ENCODE peak calls at places on chromosomes 4 and X, in four cellular contexts. D is colonic mucosa, F is astrocyte of the spinal cord, K is AG10803. I is an unnamed sample.

GRCh38 chrX:11329016-11329415 is 35.8 kb downstream of the AMELX start:
- DNase-seq in D (no peak), F (no peak), K (no peak), I (peak; percentile 64)

GRCh38 chr4:187059031-187059430 is 335.4 kb upstream of the FAT1 start:
- DNase-seq in D (no peak), F (no peak), K (no peak), I (no peak)

GRCh38 chr4:185771696-185772390 is 40.2 kb downstream of the SORBS2 start:
- DNase-seq in D (no peak), F (no peak), K (peak; percentile 47), I (peak; percentile 40)

GRCh38 chrX:1528884-1529203 is 8.1 kb downstream of the P2RY8 start:
- DNase-seq in D (no peak), F (no peak), K (no peak), I (no peak)

GRCh38 chr4:124610214-124610613 is 102.3 kb downstream of the ANKRD50 start:
- DNase-seq in D (no peak), F (no peak), K (no peak), I (peak; percentile 93)

GRCh38 chrX:10450229-10450958 is 170.0 kb downstream of the MID1 start:
- DNase-seq in D (no peak), F (peak; percentile 75), K (peak; percentile 87), I (peak; percentile 40)

GRCh38 chr4:183438458-183439113 is 5.8 kb upstream of the CDKN2AIP start:
- DNase-seq in D (peak; percentile 68), F (peak; percentile 89), K (peak; percentile 16), I (peak; percentile 99)

GRCh38 chr4:108540536-108540935 is 79.8 kb upstream of the RPL34 start:
- DNase-seq in D (no peak), F (no peak), K (no peak), I (peak; percentile 16)

GRCh38 chr4:39410415-39410814 is 3.7 kb downstream of the KLB start:
- DNase-seq in D (no peak), F (no peak), K (peak; percentile 2), I (no peak)

GRCh38 chr4:52187603-52188002 is 136.5 kb downstream of the SPATA18 start:
- DNase-seq in D (no peak), F (no peak), K (no peak), I (no peak)

GRCh38 chr4:166165829-166166420 is 292.9 kb downstream of the TLL1 start:
- DNase-seq in D (peak; percentile 18), F (peak; percentile 84), K (peak; percentile 67), I (peak; percentile 79)

GRCh38 chrX:136872091-136872700 is 8.3 kb downstream of the RBMX start:
- DNase-seq in D (no peak), F (no peak), K (no peak), I (no peak)

GRCh38 chr4:87060957-87061356 is 126.1 kb downstream of the AFF1 start:
- DNase-seq in D (no peak), F (peak; percentile 91), K (peak; percentile 64), I (peak; percentile 70)

GRCh38 chr4:6349896-6350295 is 80.2 kb downstream of the WFS1 start:
- DNase-seq in D (no peak), F (peak; percentile 4), K (no peak), I (no peak)

GRCh38 chr4:136025540-136025939 is 1506.8 kb downstream of the PCDH18 start:
- DNase-seq in D (no peak), F (no peak), K (no peak), I (no peak)

GRCh38 chrX:149151805-149152757 is 353.0 kb downstream of the IDS start:
- DNase-seq in D (no peak), F (peak; percentile 63), K (peak; percentile 76), I (peak; percentile 92)

GRCh38 chrX:72021975-72022374 is 109.7 kb downstream of the RTL5 start:
- DNase-seq in D (no peak), F (no peak), K (no peak), I (no peak)

GRCh38 chr4:33837043-33837442 is 2407.3 kb downstream of the ARAP2 start:
- DNase-seq in D (no peak), F (peak; percentile 83), K (peak; percentile 83), I (peak; percentile 23)

GRCh38 chr4:1241936-1242505 is 6.9 kb downstream of the CTBP1 start:
- DNase-seq in D (no peak), F (no peak), K (no peak), I (no peak)

GRCh38 chr4:100738388-100739165 is 220.8 kb upstream of the EMCN start:
- DNase-seq in D (peak; percentile 38), F (peak; percentile 92), K (peak; percentile 68), I (peak; percentile 97)

GRCh38 chrX:51866156-51866555 is 27.3 kb upstream of the MAGED1 start:
- DNase-seq in D (no peak), F (peak; percentile 14), K (peak; percentile 9), I (no peak)

GRCh38 chr4:159757471-159757870 is 654.6 kb downstream of the RAPGEF2 start:
- DNase-seq in D (no peak), F (no peak), K (no peak), I (no peak)

GRCh38 chrX:39431893-39432292 is 630.6 kb downstream of the MID1IP1 start:
- DNase-seq in D (no peak), F (no peak), K (no peak), I (no peak)

GRCh38 chr4:25590171-25590570 is 65.5 kb upstream of the SLC34A2 start:
- DNase-seq in D (no peak), F (no peak), K (no peak), I (peak; percentile 17)

GRCh38 chr4:66911898-66912297 is 633.4 kb downstream of the CENPC start:
- DNase-seq in D (no peak), F (peak; percentile 87), K (no peak), I (peak; percentile 55)

GRCh38 chr4:131304686-131305085 is 1844.4 kb upstream of the PCDH10 start:
- DNase-seq in D (no peak), F (no peak), K (no peak), I (peak; percentile 35)

GRCh38 chrX:105017641-105018040 is 202.9 kb downstream of the TEX13A start:
- DNase-seq in D (no peak), F (no peak), K (no peak), I (peak; percentile 66)

GRCh38 chrX:49163555-49164419 is 1.2 kb downstream of the MAGIX start:
- DNase-seq in D (peak; percentile 92), F (peak; percentile 76), K (peak; percentile 75), I (peak; percentile 78)

DNA sequence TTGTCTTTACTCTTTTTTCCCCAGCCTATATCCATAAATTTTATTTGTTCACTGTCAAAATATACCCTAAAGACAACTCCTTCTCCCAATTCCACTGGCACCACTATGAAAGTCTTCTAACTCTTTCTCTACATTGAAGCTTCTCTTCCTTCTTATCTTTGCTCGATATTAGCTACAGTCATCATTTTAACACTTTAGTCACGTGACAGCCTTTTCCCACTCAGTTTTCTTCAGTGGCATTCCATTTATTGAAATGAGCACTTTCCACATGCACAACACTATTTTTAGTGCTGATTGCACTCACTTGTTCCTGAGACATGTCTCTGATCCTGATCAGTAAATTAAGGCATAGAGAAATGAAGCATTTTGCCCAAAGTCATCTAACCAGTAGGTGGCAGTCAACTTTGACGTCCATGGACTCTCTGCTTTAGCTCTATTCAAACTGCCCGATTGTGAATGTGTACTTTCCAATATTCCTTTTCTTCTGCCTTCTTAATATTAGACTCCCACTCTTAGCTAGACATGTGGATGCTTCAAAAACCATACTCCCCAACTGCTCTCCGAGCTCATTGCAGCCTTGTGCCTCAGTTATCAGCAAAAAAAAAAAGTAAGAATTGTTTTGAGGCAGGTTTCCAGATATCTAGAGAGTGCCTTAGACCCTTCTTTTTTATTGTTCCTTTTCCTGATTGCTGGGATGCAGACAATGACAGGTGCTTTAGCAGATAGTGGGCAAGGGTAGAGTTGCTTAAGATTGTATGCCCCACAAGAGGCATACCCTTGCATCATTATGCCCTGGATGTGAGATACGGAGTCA is 394.4 kb upstream of the ADGRL3 start:
- DNase-seq in D (no peak), F (peak; percentile 48), K (peak; percentile 0), I (peak; percentile 57)
- TF ChIP-seq CTCF in D (peak; percentile 39), F (peak; percentile 74), K (peak; percentile 34), I (peak; percentile 79)

GRCh38 chrX:134542485-134542884 is 82.5 kb downstream of the HPRT1 start:
- DNase-seq in D (no peak), F (peak; percentile 71), K (peak; percentile 83), I (peak; percentile 76)

GRCh38 chrX:134544614-134545255 is 84.8 kb downstream of the HPRT1 start:
- DNase-seq in D (no peak), F (no peak), K (no peak), I (no peak)

GRCh38 chrX:134545524-134545923 is 85.6 kb downstream of the HPRT1 start:
- DNase-seq in D (no peak), F (no peak), K (peak; percentile 35), I (no peak)

GRCh38 chrX:134544189-134544588 is 84.2 kb downstream of the HPRT1 start:
- DNase-seq in D (no peak), F (no peak), K (peak; percentile 50), I (no peak)

GRCh38 chrX:134543201-134543797 is 83.3 kb downstream of the HPRT1 start:
- DNase-seq in D (no peak), F (peak; percentile 15), K (peak; percentile 55), I (no peak)
- H3K4me3 ChIP-seq in D (no peak overlapping the region), F (no peak overlapping the region), K (no peak overlapping the region), I (no peak overlapping the region)

DNA sequence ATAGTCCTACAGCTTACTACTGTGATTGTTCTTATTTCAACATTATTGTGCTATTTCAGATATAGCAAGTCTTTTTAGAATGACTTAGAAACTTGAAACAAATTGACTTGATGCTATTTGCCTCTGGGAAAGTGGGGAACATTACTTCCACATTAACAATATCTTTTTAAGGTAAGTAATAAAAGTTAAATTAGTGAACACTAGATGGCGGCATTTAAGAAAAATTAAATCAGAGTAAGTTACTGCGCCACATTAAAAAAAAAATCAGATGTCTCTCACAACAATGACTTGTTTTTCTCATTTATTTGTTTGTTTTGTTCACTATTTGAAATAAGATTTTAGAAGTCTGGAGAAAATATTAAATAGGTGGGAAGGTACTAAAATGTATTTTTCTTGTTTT is 1026.9 kb upstream of the SLIT2 start:
- DNase-seq in D (no peak), F (peak; percentile 59), K (peak; percentile 53), I (peak; percentile 45)
- TF ChIP-seq CTCF in D (no peak), F (no peak), K (peak; percentile 39), I (peak; percentile 10)

GRCh38 chr4:37981844-37982720 is 21.9 kb downstream of the PTTG2 start:
- DNase-seq in D (no peak), F (peak; percentile 33), K (peak; percentile 51), I (no peak)

GRCh38 chr4:37978509-37978908 is 18.3 kb downstream of the PTTG2 start:
- DNase-seq in D (no peak), F (no peak), K (no peak), I (no peak)

GRCh38 chr4:37983951-37984350 is 23.8 kb downstream of the PTTG2 start:
- DNase-seq in D (no peak), F (no peak), K (no peak), I (no peak)

GRCh38 chr4:37982736-37983135 is 22.5 kb downstream of the PTTG2 start:
- DNase-seq in D (no peak), F (no peak), K (no peak), I (peak; percentile 36)

DNA sequence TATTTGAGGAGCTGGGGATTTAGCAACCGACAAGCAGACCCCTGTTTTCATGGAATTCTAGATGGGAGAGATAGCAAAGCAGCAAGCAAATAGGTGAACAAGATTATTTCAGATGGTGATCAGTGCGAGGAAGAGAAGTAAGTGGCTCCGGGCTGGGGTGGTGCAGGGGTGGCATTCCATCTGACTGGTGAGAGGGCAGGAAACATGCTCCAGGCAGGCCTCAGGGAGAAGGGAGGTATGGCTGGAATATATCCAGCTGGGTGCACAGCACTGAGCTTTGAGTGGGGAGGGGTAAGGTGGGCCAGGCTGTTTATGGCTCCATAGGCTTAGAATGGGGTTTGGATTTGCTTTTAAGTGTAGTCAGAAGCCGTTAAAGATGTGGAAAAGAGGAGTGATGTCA is 21.2 kb downstream of the PTTG2 start:
- DNase-seq in D (no peak), F (no peak), K (no peak), I (no peak)
- H3K4me3 ChIP-seq in D (no peak overlapping the region), F (no peak overlapping the region), K (no peak overlapping the region), I (no peak overlapping the region)